ENCODE peak calls at places on chromosomes 5 and 9, in five cellular contexts. One of them, this sample, is unnamed. For H3K79me2, the result is how much of the 10 kb centered on the place peaks cover.

GRCh38 chr9:136685792-136686533 is 1.3 kb downstream of the AGPAT2 start:
- DNase-seq in Karpas-422: no peak
- DNase-seq in HCT116: no peak
- DNase-seq in MM.1S: no peak
- DNase-seq in HepG2: no peak
- DNase-seq in this sample: peak

GRCh38 chr5:138605254-138605972 is 30.2 kb upstream of the HSPA9 start:
- DNase-seq in HepG2: no peak
- DNase-seq in Karpas-422: no peak
- DNase-seq in HCT116: no peak
- DNase-seq in MM.1S: peak
- DNase-seq in this sample: peak

GRCh38 chr9:133089271-133089671 is 27.5 kb downstream of the CEL start:
- DNase-seq in MM.1S: peak
- DNase-seq in HepG2: no peak
- DNase-seq in HCT116: no peak
- DNase-seq in Karpas-422: peak
- DNase-seq in this sample: peak

GRCh38 chr5:118597448-118597847 is 390.9 kb downstream of the DTWD2 start:
- DNase-seq in HCT116: no peak
- DNase-seq in MM.1S: no peak
- DNase-seq in Karpas-422: peak
- DNase-seq in HepG2: no peak
- DNase-seq in this sample: no peak

GRCh38 chr9:34541540-34541939 is 18.8 kb upstream of the ENHO start:
- DNase-seq in HCT116: no peak
- DNase-seq in HepG2: no peak
- DNase-seq in MM.1S: no peak
- DNase-seq in Karpas-422: no peak
- DNase-seq in this sample: no peak

GRCh38 chr9:38047301-38048251 is 21.5 kb downstream of the SHB start:
- DNase-seq in MM.1S: no peak
- DNase-seq in HepG2: peak
- DNase-seq in Karpas-422: no peak
- DNase-seq in HCT116: peak
- DNase-seq in this sample: no peak

GRCh38 chr5:176170084-176170483 is 68.1 kb upstream of the SIMC1 start:
- DNase-seq in HepG2: no peak
- DNase-seq in HCT116: no peak
- DNase-seq in MM.1S: no peak
- DNase-seq in Karpas-422: no peak
- DNase-seq in this sample: no peak

GRCh38 chr5:75756191-75756590 is 39.0 kb upstream of the POC5 start:
- DNase-seq in HepG2: no peak
- DNase-seq in MM.1S: no peak
- DNase-seq in HCT116: no peak
- DNase-seq in Karpas-422: no peak
- DNase-seq in this sample: no peak

GRCh38 chr5:131751551-131751950 is 45.3 kb downstream of the FNIP1 start:
- DNase-seq in Karpas-422: no peak
- DNase-seq in MM.1S: no peak
- DNase-seq in HepG2: peak
- DNase-seq in HCT116: no peak
- DNase-seq in this sample: no peak

GRCh38 chr9:97386733-97387503 is 25.0 kb upstream of the TDRD7 start:
- DNase-seq in HCT116: peak
- DNase-seq in Karpas-422: peak
- DNase-seq in MM.1S: peak
- DNase-seq in HepG2: peak
- DNase-seq in this sample: peak

GRCh38 chr9:112193562-112194288 is 18.6 kb upstream of the SUSD1 start:
- DNase-seq in HCT116: no peak
- DNase-seq in HepG2: no peak
- DNase-seq in MM.1S: no peak
- DNase-seq in Karpas-422: peak
- DNase-seq in this sample: no peak

DNA sequence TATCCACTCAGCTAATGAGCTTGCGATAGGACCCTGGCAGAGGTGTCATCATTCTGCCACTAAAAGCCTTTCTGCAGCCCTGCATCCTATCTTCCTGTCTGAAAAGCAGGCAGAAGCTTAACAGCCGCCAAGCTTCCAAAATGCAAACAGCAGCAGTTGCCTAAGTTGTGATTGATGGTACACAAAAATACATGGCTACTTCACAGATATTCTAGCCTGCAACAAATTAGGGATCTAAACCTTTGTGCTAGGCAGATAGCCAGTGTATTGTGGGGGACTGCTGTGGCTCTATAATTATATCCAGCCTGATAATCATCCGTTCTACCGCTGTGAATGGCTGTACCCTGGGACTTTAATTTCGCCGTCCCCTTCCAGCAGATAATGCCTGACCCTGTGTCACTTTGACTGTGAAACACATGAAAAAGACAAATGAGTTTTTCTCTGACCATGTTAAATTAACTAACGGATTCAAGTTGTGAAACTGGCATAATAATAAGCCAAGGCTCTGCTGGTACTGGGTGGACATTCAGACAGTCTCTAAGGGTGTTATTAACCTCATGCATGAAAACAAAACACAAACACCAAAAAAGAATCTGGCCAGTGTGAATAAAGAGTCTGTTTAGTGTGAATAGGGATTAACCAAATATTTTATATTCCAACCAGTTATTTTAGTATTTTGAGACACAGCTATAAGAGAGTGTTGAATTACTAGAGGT is 45.9 kb downstream of the SEMA6A start:
- DNase-seq in HepG2: no peak
- DNase-seq in MM.1S: no peak
- DNase-seq in HCT116: no peak
- DNase-seq in Karpas-422: no peak
- DNase-seq in this sample: no peak
- H3K79me2 ChIP-seq in HepG2: under half
- H3K79me2 ChIP-seq in MM.1S: under half
- H3K79me2 ChIP-seq in HCT116: under half
- H3K79me2 ChIP-seq in Karpas-422: under half
- H3K79me2 ChIP-seq in this sample: under half

DNA sequence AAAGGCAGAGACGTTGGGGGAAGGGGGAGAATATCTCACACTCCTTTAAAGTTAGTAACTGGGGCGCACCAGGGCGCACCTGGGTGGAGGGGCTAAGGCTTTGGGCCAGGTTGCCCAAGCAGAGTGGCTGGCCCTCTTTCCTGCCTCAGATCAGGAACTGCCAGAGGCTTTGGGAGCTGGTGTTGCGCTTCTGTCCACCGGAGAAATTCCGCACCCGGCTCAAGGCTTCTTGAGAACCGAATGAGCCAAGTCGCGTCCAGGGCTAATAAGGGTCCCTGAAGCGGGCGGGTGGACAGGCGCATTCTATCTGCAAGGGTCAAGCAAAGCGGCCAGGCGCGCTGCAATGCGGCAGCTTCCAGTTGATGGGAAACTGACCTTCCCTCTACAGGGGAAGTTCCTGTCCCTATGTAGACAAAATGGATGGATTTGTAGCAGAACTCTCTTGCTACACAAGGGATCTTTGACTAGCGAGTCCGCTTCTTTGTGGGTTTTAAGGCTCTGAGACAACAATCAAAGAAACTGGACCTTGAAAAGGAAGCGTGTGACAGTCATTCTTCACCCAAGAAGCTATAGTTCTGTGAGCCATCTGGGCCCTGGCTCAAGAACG is 5.5 kb downstream of the PAX5 start:
- DNase-seq in HCT116: no peak
- DNase-seq in MM.1S: no peak
- DNase-seq in HepG2: no peak
- DNase-seq in Karpas-422: peak
- DNase-seq in this sample: peak
- H3K27ac ChIP-seq in HCT116: no peak
- H3K27ac ChIP-seq in MM.1S: no peak
- H3K27ac ChIP-seq in HepG2: no peak
- H3K27ac ChIP-seq in Karpas-422: peak
- H3K27ac ChIP-seq in this sample: peak

GRCh38 chr5:149798466-149798865 is 68.4 kb downstream of the PPARGC1B start:
- DNase-seq in Karpas-422: no peak
- DNase-seq in HepG2: peak
- DNase-seq in HCT116: no peak
- DNase-seq in MM.1S: no peak
- DNase-seq in this sample: no peak
- H3K79me2 ChIP-seq in Karpas-422: half or more
- H3K79me2 ChIP-seq in HepG2: under half
- H3K79me2 ChIP-seq in HCT116: under half
- H3K79me2 ChIP-seq in MM.1S: half or more
- H3K79me2 ChIP-seq in this sample: under half

GRCh38 chr9:70609542-70610286 is 195.3 kb upstream of the KLF9 start:
- DNase-seq in HCT116: no peak
- DNase-seq in Karpas-422: no peak
- DNase-seq in MM.1S: no peak
- DNase-seq in HepG2: no peak
- DNase-seq in this sample: no peak
- H3K27ac ChIP-seq in HCT116: no peak
- H3K27ac ChIP-seq in Karpas-422: no peak
- H3K27ac ChIP-seq in MM.1S: no peak
- H3K27ac ChIP-seq in HepG2: no peak
- H3K27ac ChIP-seq in this sample: no peak

GRCh38 chr9:5511935-5512580 is 1.7 kb downstream of the PDCD1LG2 start:
- DNase-seq in HCT116: no peak
- DNase-seq in MM.1S: no peak
- DNase-seq in Karpas-422: no peak
- DNase-seq in HepG2: no peak
- DNase-seq in this sample: no peak

GRCh38 chr9:5511476-5511875 is 1.1 kb downstream of the PDCD1LG2 start:
- DNase-seq in HepG2: no peak
- DNase-seq in MM.1S: no peak
- DNase-seq in Karpas-422: no peak
- DNase-seq in HCT116: no peak
- DNase-seq in this sample: no peak

GRCh38 chr9:5513966-5514365 is 3.6 kb downstream of the PDCD1LG2 start:
- DNase-seq in HCT116: no peak
- DNase-seq in HepG2: no peak
- DNase-seq in MM.1S: no peak
- DNase-seq in Karpas-422: no peak
- DNase-seq in this sample: no peak

GRCh38 chr9:5510991-5511390 is 660 bp downstream of the PDCD1LG2 start:
- DNase-seq in HepG2: no peak
- DNase-seq in MM.1S: no peak
- DNase-seq in Karpas-422: no peak
- DNase-seq in HCT116: no peak
- DNase-seq in this sample: no peak

DNA sequence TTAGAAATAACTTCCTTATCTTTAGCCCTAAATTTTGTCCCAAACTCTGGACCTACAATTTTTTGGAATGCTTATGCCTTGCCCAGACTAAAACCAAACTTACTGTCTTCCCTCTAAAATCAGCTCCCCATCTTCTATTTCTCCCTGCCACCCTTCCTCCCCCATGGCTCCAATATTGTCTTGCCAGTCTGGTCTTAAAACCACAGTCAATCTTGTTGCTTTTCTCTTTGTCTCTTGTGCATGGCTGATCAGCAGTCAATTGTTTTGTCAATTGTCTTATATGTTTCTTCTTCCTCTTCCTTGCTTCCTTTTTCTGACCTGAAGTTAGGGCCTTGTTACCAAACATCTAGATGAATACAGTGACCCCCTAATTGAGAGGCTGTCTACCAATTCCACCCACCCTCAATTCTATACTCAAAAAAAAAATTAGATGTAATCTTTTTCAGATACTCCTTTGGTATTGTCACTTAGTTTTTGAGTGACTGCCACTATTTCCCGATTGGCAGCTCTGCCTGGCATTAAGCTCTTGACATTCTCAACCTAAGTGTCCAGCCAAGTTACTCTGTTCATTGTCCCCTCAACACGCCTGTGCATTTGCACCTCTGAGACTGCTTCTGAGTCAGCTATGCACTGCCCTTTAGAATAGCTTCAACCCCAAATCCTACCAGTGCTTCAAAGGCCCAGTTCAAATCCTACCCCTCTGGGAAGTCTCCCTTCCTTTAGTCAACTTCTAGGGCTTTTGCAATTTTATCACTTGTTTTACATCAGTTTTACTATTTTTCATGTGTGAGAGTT is 2.5 kb downstream of the PDCD1LG2 start:
- DNase-seq in Karpas-422: no peak
- DNase-seq in MM.1S: no peak
- DNase-seq in HepG2: no peak
- DNase-seq in HCT116: no peak
- DNase-seq in this sample: no peak
- H3K79me2 ChIP-seq in Karpas-422: under half
- H3K79me2 ChIP-seq in MM.1S: under half
- H3K79me2 ChIP-seq in HepG2: under half
- H3K79me2 ChIP-seq in HCT116: under half
- H3K79me2 ChIP-seq in this sample: under half

GRCh38 chr9:88531920-88532319 is 3.1 kb upstream of the NXNL2 start:
- DNase-seq in MM.1S: no peak
- DNase-seq in HCT116: no peak
- DNase-seq in HepG2: no peak
- DNase-seq in Karpas-422: no peak
- DNase-seq in this sample: no peak
- H3K27ac ChIP-seq in MM.1S: no peak
- H3K27ac ChIP-seq in HCT116: no peak
- H3K27ac ChIP-seq in HepG2: no peak
- H3K27ac ChIP-seq in Karpas-422: no peak
- H3K27ac ChIP-seq in this sample: no peak

DNA sequence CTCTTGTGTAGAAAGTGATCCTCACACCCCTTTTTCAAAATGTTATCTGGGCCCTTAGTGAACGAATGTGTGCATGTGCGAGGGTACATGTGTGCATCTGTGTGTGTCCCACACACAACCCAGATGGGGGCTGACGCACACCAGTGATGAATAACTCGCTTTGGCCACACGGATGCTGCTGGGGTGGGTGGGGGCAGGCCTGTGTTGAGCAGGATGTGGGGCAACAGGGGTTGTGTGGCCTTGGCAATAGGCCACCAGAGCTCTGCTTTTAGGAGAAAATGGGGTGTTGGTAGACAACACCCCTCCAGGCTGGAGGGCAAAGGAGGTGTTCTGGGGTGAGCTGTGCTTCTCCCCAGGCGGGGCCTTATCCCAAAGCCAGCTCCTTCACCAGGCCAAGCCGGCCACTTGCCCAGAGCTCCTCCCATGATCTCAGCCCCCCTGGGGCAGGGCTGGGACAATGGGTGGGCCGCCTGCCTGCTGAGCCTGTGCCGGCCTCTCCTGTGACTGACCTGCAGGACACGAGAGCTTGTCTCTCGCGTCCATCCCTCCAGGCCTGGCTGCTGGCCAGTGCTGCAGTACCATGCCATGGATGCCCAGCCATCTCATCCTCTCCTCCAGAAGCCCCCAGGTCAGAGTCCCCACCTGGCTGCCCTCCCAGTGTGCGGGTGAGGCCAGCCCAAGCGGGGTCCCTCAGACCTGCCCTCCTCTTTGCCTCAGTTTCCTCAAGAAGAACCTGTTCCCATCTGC is 1.7 kb downstream of the DBN1 start:
- DNase-seq in HCT116: no peak
- DNase-seq in MM.1S: no peak
- DNase-seq in Karpas-422: no peak
- DNase-seq in HepG2: no peak
- DNase-seq in this sample: no peak
- H3K79me2 ChIP-seq in HCT116: under half
- H3K79me2 ChIP-seq in MM.1S: under half
- H3K79me2 ChIP-seq in Karpas-422: under half
- H3K79me2 ChIP-seq in HepG2: under half
- H3K79me2 ChIP-seq in this sample: under half

This sample was measured in OCI-LY7.